ENCODE peak calls at places on chromosome 13, in six cellular contexts. J, Z, R, C, K and V are unnamed samples.

GRCh38 chr13:75550159-75550567 is 572 bp downstream of the UCHL3 start:
- DNase-seq in Z (no peak), K (peak), R (peak), C (no peak), J (no peak), V (no peak)

GRCh38 chr13:22311734-22312404 is 641.0 kb downstream of the FGF9 start:
- DNase-seq in R (no peak), C (no peak), Z (peak), K (no peak), J (no peak), V (no peak)

GRCh38 chr13:112741185-112741755 is 51.4 kb downstream of the ATP11A start:
- DNase-seq in Z (no peak), J (no peak), C (no peak), K (no peak), R (no peak), V (no peak)

GRCh38 chr13:77516342-77516789 is 19.1 kb upstream of the SCEL start:
- DNase-seq in K (no peak), J (no peak), Z (no peak), R (peak), C (no peak), V (no peak)

GRCh38 chr13:51638497-51638871 is 54.2 kb downstream of the WDFY2 start:
- DNase-seq in R (peak), K (no peak), J (no peak), C (no peak), Z (no peak), V (no peak)

GRCh38 chr13:73708393-73708985 is 425.7 kb downstream of the KLF12 start:
- DNase-seq in R (peak), C (peak), K (peak), J (peak), Z (no peak), V (peak)

GRCh38 chr13:26324294-26324693 is 70.4 kb downstream of the CDK8 start:
- DNase-seq in Z (no peak), C (no peak), J (no peak), K (no peak), R (no peak), V (no peak)

GRCh38 chr13:108154421-108154858 is 60.9 kb downstream of the LIG4 start:
- DNase-seq in Z (no peak), K (peak), C (no peak), J (no peak), R (no peak), V (no peak)

GRCh38 chr13:21849323-21849722 is 178.4 kb downstream of the FGF9 start:
- DNase-seq in Z (peak), R (peak), K (peak), C (no peak), J (no peak), V (no peak)

GRCh38 chr13:109427695-109428094 is 358.7 kb downstream of the IRS2 start:
- DNase-seq in J (no peak), K (no peak), Z (no peak), R (no peak), C (no peak), V (no peak)